ENCODE peak calls at places on chromosome 2, in five cellular contexts. One of them, this sample, is unnamed. For H3K36me3, the result is how much of the 10 kb centered on the place peaks cover.

GRCh38 chr2:39202639-39203369 is 41.0 kb downstream of the CDKL4 start:
- DNase-seq in RWPE2: no peak
- DNase-seq in OCI-LY7: no peak
- DNase-seq in PC-9: no peak
- DNase-seq in GM23248: peak
- DNase-seq in this sample: no peak

GRCh38 chr2:55862269-55862668 is 61.3 kb downstream of the EFEMP1 start:
- DNase-seq in RWPE2: no peak
- DNase-seq in OCI-LY7: no peak
- DNase-seq in PC-9: peak
- DNase-seq in GM23248: peak
- DNase-seq in this sample: no peak

GRCh38 chr2:46984642-46985476 is 69.3 kb upstream of the MCFD2 start:
- DNase-seq in RWPE2: no peak
- DNase-seq in OCI-LY7: peak
- DNase-seq in PC-9: peak
- DNase-seq in GM23248: peak
- DNase-seq in this sample: peak

GRCh38 chr2:159612255-159612901 is 4.0 kb downstream of the BAZ2B start:
- DNase-seq in RWPE2: no peak
- DNase-seq in OCI-LY7: no peak
- DNase-seq in PC-9: no peak
- DNase-seq in GM23248: peak
- DNase-seq in this sample: no peak

GRCh38 chr2:38474833-38475566 is 97.9 kb upstream of the ATL2 start:
- DNase-seq in RWPE2: no peak
- DNase-seq in OCI-LY7: no peak
- DNase-seq in PC-9: no peak
- DNase-seq in GM23248: no peak
- DNase-seq in this sample: no peak

GRCh38 chr2:37156071-37156856 is 516 bp downstream of the EIF2AK2 start:
- DNase-seq in RWPE2: no peak
- DNase-seq in OCI-LY7: peak
- DNase-seq in PC-9: peak
- DNase-seq in GM23248: peak
- DNase-seq in this sample: peak

GRCh38 chr2:67649331-67650071 is 252.4 kb downstream of the ETAA1 start:
- DNase-seq in RWPE2: no peak
- DNase-seq in OCI-LY7: no peak
- DNase-seq in PC-9: no peak
- DNase-seq in GM23248: peak
- DNase-seq in this sample: no peak

GRCh38 chr2:62344472-62344871 is 148.6 kb downstream of the B3GNT2 start:
- DNase-seq in RWPE2: no peak
- DNase-seq in OCI-LY7: no peak
- DNase-seq in PC-9: no peak
- DNase-seq in GM23248: peak
- DNase-seq in this sample: no peak

GRCh38 chr2:128270306-128271185 is 48.1 kb downstream of the HS6ST1 start:
- DNase-seq in RWPE2: peak
- DNase-seq in OCI-LY7: no peak
- DNase-seq in PC-9: no peak
- DNase-seq in GM23248: no peak
- DNase-seq in this sample: no peak

GRCh38 chr2:214310319-214310718 is 100.5 kb upstream of the VWC2L start:
- DNase-seq in RWPE2: no peak
- DNase-seq in OCI-LY7: no peak
- DNase-seq in PC-9: no peak
- DNase-seq in GM23248: peak
- DNase-seq in this sample: no peak

GRCh38 chr2:150119860-150120259 is 367.6 kb downstream of the RND3 start:
- DNase-seq in RWPE2: no peak
- DNase-seq in OCI-LY7: no peak
- DNase-seq in PC-9: no peak
- DNase-seq in GM23248: no peak
- DNase-seq in this sample: no peak

GRCh38 chr2:113851640-113852039 is 38.2 kb upstream of the ACTR3 start:
- DNase-seq in RWPE2: no peak
- DNase-seq in OCI-LY7: no peak
- DNase-seq in PC-9: no peak
- DNase-seq in GM23248: peak
- DNase-seq in this sample: no peak

GRCh38 chr2:143833258-143833657 is 686.7 kb downstream of the ZEB2 start:
- DNase-seq in RWPE2: no peak
- DNase-seq in OCI-LY7: no peak
- DNase-seq in PC-9: no peak
- DNase-seq in GM23248: no peak
- DNase-seq in this sample: no peak

GRCh38 chr2:119352357-119352756 is 14.3 kb downstream of the C2orf76 start:
- DNase-seq in RWPE2: no peak
- DNase-seq in OCI-LY7: peak
- DNase-seq in PC-9: no peak
- DNase-seq in GM23248: no peak
- DNase-seq in this sample: peak

GRCh38 chr2:81895620-81896245 is 1591.2 kb upstream of the LRRTM1 start:
- DNase-seq in RWPE2: no peak
- DNase-seq in OCI-LY7: no peak
- DNase-seq in PC-9: no peak
- DNase-seq in GM23248: no peak
- DNase-seq in this sample: no peak

GRCh38 chr2:163405298-163405697 is 330.5 kb downstream of the FIGN start:
- DNase-seq in RWPE2: no peak
- DNase-seq in OCI-LY7: peak
- DNase-seq in PC-9: no peak
- DNase-seq in GM23248: no peak
- DNase-seq in this sample: no peak

GRCh38 chr2:102581911-102582310 is 37.4 kb upstream of the SLC9A2 start:
- DNase-seq in RWPE2: no peak
- DNase-seq in OCI-LY7: no peak
- DNase-seq in PC-9: no peak
- DNase-seq in GM23248: no peak
- DNase-seq in this sample: no peak

GRCh38 chr2:74704216-74704615 is 50.2 kb downstream of the SEMA4F start:
- DNase-seq in RWPE2: no peak
- DNase-seq in OCI-LY7: no peak
- DNase-seq in PC-9: no peak
- DNase-seq in GM23248: no peak
- DNase-seq in this sample: no peak

GRCh38 chr2:8036366-8036765 is 645.5 kb upstream of the ID2 start:
- DNase-seq in RWPE2: no peak
- DNase-seq in OCI-LY7: no peak
- DNase-seq in PC-9: no peak
- DNase-seq in GM23248: peak
- DNase-seq in this sample: no peak

GRCh38 chr2:148926291-148926961 is 51.4 kb downstream of the KIF5C start:
- DNase-seq in RWPE2: no peak
- DNase-seq in OCI-LY7: peak
- DNase-seq in PC-9: no peak
- DNase-seq in GM23248: peak
- DNase-seq in this sample: peak

GRCh38 chr2:29632018-29632417 is 289.4 kb downstream of the ALK start:
- DNase-seq in RWPE2: peak
- DNase-seq in OCI-LY7: no peak
- DNase-seq in PC-9: no peak
- DNase-seq in GM23248: peak
- DNase-seq in this sample: no peak

GRCh38 chr2:232420463-232421188 is 14.0 kb downstream of the ALPG start:
- DNase-seq in RWPE2: no peak
- DNase-seq in OCI-LY7: no peak
- DNase-seq in PC-9: peak
- DNase-seq in GM23248: peak
- DNase-seq in this sample: no peak

GRCh38 chr2:3461781-3462492 is 57.4 kb downstream of the ADI1 start:
- DNase-seq in RWPE2: no peak
- DNase-seq in OCI-LY7: peak
- DNase-seq in PC-9: peak
- DNase-seq in GM23248: peak
- DNase-seq in this sample: peak

GRCh38 chr2:48673581-48673980 is 55.9 kb downstream of the GTF2A1L start:
- DNase-seq in RWPE2: no peak
- DNase-seq in OCI-LY7: no peak
- DNase-seq in PC-9: no peak
- DNase-seq in GM23248: no peak
- DNase-seq in this sample: no peak

GRCh38 chr2:121480826-121481225 is 49.9 kb upstream of the RNU4ATAC start:
- DNase-seq in RWPE2: peak
- DNase-seq in OCI-LY7: no peak
- DNase-seq in PC-9: no peak
- DNase-seq in GM23248: peak
- DNase-seq in this sample: no peak

GRCh38 chr2:141207042-141207398 is 923.8 kb downstream of the LRP1B start:
- DNase-seq in RWPE2: no peak
- DNase-seq in OCI-LY7: no peak
- DNase-seq in PC-9: no peak
- DNase-seq in GM23248: no peak
- DNase-seq in this sample: no peak

GRCh38 chr2:15968280-15969178 is 28.2 kb downstream of the MYCN start:
- DNase-seq in RWPE2: no peak
- DNase-seq in OCI-LY7: no peak
- DNase-seq in PC-9: no peak
- DNase-seq in GM23248: no peak
- DNase-seq in this sample: no peak

GRCh38 chr2:15971831-15972522 is 31.6 kb downstream of the MYCN start:
- DNase-seq in RWPE2: no peak
- DNase-seq in OCI-LY7: no peak
- DNase-seq in PC-9: no peak
- DNase-seq in GM23248: no peak
- DNase-seq in this sample: no peak

GRCh38 chr2:15969214-15969613 is 28.9 kb downstream of the MYCN start:
- DNase-seq in RWPE2: no peak
- DNase-seq in OCI-LY7: no peak
- DNase-seq in PC-9: no peak
- DNase-seq in GM23248: no peak
- DNase-seq in this sample: no peak

GRCh38 chr2:15971351-15971750 is 31.0 kb downstream of the MYCN start:
- DNase-seq in RWPE2: no peak
- DNase-seq in OCI-LY7: no peak
- DNase-seq in PC-9: no peak
- DNase-seq in GM23248: no peak
- DNase-seq in this sample: no peak

GRCh38 chr2:15970701-15971100 is 30.4 kb downstream of the MYCN start:
- DNase-seq in RWPE2: no peak
- DNase-seq in OCI-LY7: no peak
- DNase-seq in PC-9: no peak
- DNase-seq in GM23248: no peak
- DNase-seq in this sample: no peak
- H3K27ac ChIP-seq in RWPE2: no peak
- H3K27ac ChIP-seq in OCI-LY7: no peak
- H3K27ac ChIP-seq in PC-9: no peak
- H3K27ac ChIP-seq in GM23248: no peak
- H3K27ac ChIP-seq in this sample: no peak

DNA sequence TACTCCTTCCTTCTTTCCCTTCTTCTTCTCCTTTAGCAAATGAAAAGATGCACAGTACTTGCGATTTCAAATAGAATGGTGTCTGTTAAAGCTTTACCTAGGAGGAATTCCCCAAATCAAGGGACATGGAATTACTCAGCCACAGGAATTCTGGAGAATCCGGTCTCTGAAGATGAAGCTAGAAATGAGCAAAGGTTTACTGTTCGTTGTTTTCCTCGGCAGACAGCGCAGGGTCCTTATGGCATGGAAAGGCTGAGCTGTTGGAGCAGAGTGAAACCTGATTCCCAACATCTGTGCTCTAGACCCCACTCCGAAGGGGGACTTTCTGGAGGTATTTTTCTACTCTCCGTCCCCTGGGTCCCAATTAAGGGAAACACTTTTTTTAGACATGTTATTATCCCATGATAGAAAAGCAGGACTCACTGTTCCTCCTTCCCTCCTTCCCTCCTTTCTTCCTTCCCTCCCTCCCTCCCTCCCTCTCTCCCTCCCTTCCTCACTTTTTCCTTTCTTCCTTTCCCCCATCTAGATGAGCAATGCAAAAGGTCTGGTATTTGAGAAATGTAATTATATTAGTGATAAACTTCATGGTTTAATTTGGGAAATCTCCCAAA is 47.1 kb downstream of the CDCA7 start:
- DNase-seq in RWPE2: no peak
- DNase-seq in OCI-LY7: no peak
- DNase-seq in PC-9: no peak
- DNase-seq in GM23248: peak
- DNase-seq in this sample: no peak
- H3K4me3 ChIP-seq in RWPE2: no peak
- H3K4me3 ChIP-seq in OCI-LY7: no peak
- H3K4me3 ChIP-seq in PC-9: peak
- H3K4me3 ChIP-seq in GM23248: peak
- H3K4me3 ChIP-seq in this sample: no peak

GRCh38 chr2:241227635-241227993 is 39.1 kb downstream of the ANO7 start:
- DNase-seq in RWPE2: no peak
- DNase-seq in OCI-LY7: no peak
- DNase-seq in PC-9: no peak
- DNase-seq in GM23248: no peak
- DNase-seq in this sample: no peak

GRCh38 chr2:241228081-241228859 is 39.8 kb downstream of the ANO7 start:
- DNase-seq in RWPE2: no peak
- DNase-seq in OCI-LY7: no peak
- DNase-seq in PC-9: no peak
- DNase-seq in GM23248: peak
- DNase-seq in this sample: no peak

GRCh38 chr2:241230435-241230834 is 42.0 kb downstream of the ANO7 start:
- DNase-seq in RWPE2: no peak
- DNase-seq in OCI-LY7: no peak
- DNase-seq in PC-9: no peak
- DNase-seq in GM23248: no peak
- DNase-seq in this sample: no peak

GRCh38 chr2:241228860-241229516 is 40.5 kb downstream of the ANO7 start:
- DNase-seq in RWPE2: no peak
- DNase-seq in OCI-LY7: no peak
- DNase-seq in PC-9: no peak
- DNase-seq in GM23248: no peak
- DNase-seq in this sample: no peak

GRCh38 chr2:241229563-241230401 is 41.3 kb downstream of the ANO7 start:
- DNase-seq in RWPE2: no peak
- DNase-seq in OCI-LY7: no peak
- DNase-seq in PC-9: no peak
- DNase-seq in GM23248: no peak
- DNase-seq in this sample: no peak
- H3K36me3 ChIP-seq in RWPE2: half or more
- H3K36me3 ChIP-seq in OCI-LY7: half or more
- H3K36me3 ChIP-seq in PC-9: under half
- H3K36me3 ChIP-seq in GM23248: half or more
- H3K36me3 ChIP-seq in this sample: half or more

DNA sequence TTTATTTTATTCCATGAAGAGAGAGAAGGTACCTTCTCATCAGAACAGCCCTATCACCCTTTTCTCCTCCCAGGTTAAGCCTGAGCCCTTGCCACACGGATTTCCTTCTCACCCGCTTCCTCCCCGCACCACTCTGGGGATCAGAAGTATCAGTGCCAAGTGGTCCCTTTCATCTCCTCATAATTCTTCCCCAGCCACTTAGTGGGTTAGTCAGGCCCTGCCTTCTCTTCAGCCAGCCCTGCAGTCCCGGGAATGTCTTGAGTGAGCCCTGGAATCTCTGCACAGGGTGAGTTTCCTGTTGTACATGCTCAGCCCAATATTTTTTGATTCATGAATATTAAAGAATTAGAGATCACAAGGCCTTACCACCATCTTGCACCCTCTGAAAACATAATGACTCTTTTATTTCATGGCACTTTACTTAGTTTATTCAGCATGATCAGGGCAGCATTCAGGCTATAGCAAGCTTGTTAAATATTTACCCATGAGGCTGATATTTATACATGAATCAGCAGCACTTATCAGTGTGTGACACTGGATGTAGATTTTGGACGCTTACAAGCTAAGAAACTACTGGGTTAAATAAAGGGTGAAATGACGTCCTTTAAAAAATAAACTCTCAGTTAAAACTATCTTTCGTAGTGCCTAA is 159.5 kb upstream of the FOSL2 start:
- DNase-seq in RWPE2: no peak
- DNase-seq in OCI-LY7: no peak
- DNase-seq in PC-9: no peak
- DNase-seq in GM23248: peak
- DNase-seq in this sample: no peak
- H3K27ac ChIP-seq in RWPE2: no peak
- H3K27ac ChIP-seq in OCI-LY7: no peak
- H3K27ac ChIP-seq in PC-9: no peak
- H3K27ac ChIP-seq in GM23248: peak
- H3K27ac ChIP-seq in this sample: no peak